ENCODE peak calls at places on chromosomes 2 and 18, in ten cellular contexts. Q, U, S, X, N, H, C, T, F and G are unnamed samples.

GRCh38 chr2:208142255-208142924 is 3.6 kb downstream of the CRYGB start:
- DNase-seq in F (no peak), C (no peak), U (no peak), T (no peak), Q (peak; percentile 39), N (no peak), H (peak; percentile 27), S (no peak), X (no peak), G (no peak)

GRCh38 chr2:83802604-83803003 is 656.5 kb downstream of the SUCLG1 start:
- DNase-seq in T (no peak), F (no peak), X (no peak), S (no peak), N (no peak), U (no peak), H (no peak), Q (no peak), C (no peak), G (no peak)

GRCh38 chr2:11862049-11862448 is 115.6 kb downstream of the LPIN1 start:
- DNase-seq in C (no peak), N (no peak), X (no peak), H (no peak), U (no peak), F (no peak), S (no peak), Q (no peak), T (no peak), G (peak; percentile 68)

GRCh38 chr18:69626643-69627242 is 226.1 kb downstream of the DOK6 start:
- DNase-seq in T (no peak), N (no peak), X (no peak), U (no peak), Q (no peak), F (no peak), S (no peak), H (peak; percentile 47), C (no peak), G (no peak)

GRCh38 chr2:45192481-45192880 is 183.2 kb upstream of the SIX2 start:
- DNase-seq in H (no peak), F (no peak), N (no peak), U (no peak), T (no peak), Q (no peak), S (no peak), X (no peak), C (no peak), G (no peak)

GRCh38 chr2:27977623-27978312 is 87.2 kb downstream of the BABAM2 start:
- DNase-seq in X (no peak), C (no peak), Q (no peak), N (no peak), F (no peak), T (peak; percentile 75), U (peak; percentile 35), S (no peak), H (peak; percentile 97), G (no peak)

GRCh38 chr18:3683483-3683882 is 233.5 kb downstream of the TGIF1 start:
- DNase-seq in H (no peak), C (no peak), Q (no peak), T (no peak), U (no peak), S (no peak), X (no peak), F (no peak), N (no peak), G (no peak)

GRCh38 chr2:73906847-73907505 is 14.2 kb downstream of the ACTG2 start:
- DNase-seq in U (no peak), T (no peak), C (peak; percentile 16), N (no peak), X (no peak), H (no peak), Q (no peak), F (no peak), S (no peak), G (no peak)

GRCh38 chr2:212939777-212940531 is 211.5 kb downstream of the IKZF2 start:
- DNase-seq in H (no peak), S (no peak), C (no peak), T (no peak), F (peak; percentile 50), U (no peak), N (no peak), Q (peak; percentile 96), X (peak; percentile 69), G (no peak)

GRCh38 chr2:189037518-189037917 is 63.3 kb downstream of the COL3A1 start:
- DNase-seq in X (no peak), Q (no peak), U (no peak), N (no peak), T (no peak), S (no peak), C (no peak), H (peak; percentile 65), F (no peak), G (no peak)

GRCh38 chr2:102932521-102932920 is 170.7 kb downstream of the TMEM182 start:
- DNase-seq in H (no peak), C (no peak), T (no peak), X (no peak), U (no peak), S (no peak), F (peak; percentile 26), Q (peak; percentile 73), N (no peak), G (no peak)

GRCh38 chr18:72820571-72820970 is 47.2 kb downstream of the NETO1 start:
- DNase-seq in S (no peak), Q (no peak), T (no peak), N (no peak), C (no peak), H (no peak), F (no peak), X (no peak), U (no peak), G (no peak)